ENCODE peak calls at places on chromosome 17, in four cellular contexts. One of them, this sample, is unnamed.

GRCh38 chr17:51666971-51667721 is 406.8 kb downstream of the UTP18 start:
- DNase-seq in nephron progenitor cell: no peak
- DNase-seq in GM06990: no peak
- DNase-seq in mucosa of descending colon: no peak
- DNase-seq in this sample: no peak

GRCh38 chr17:7644768-7645167 is 6.0 kb upstream of the ATP1B2 start:
- DNase-seq in nephron progenitor cell: no peak
- DNase-seq in GM06990: no peak
- DNase-seq in mucosa of descending colon: no peak
- DNase-seq in this sample: no peak

GRCh38 chr17:6456914-6457687 is 12.8 kb downstream of the PIMREG start:
- DNase-seq in nephron progenitor cell: no peak
- DNase-seq in GM06990: no peak
- DNase-seq in mucosa of descending colon: peak; percentile 65
- DNase-seq in this sample: peak; percentile 38

GRCh38 chr17:83174859-83175550 is 95.6 kb downstream of the METRNL start:
- DNase-seq in nephron progenitor cell: peak; percentile 1
- DNase-seq in GM06990: peak; percentile 60
- DNase-seq in mucosa of descending colon: no peak
- DNase-seq in this sample: no peak

GRCh38 chr17:67784364-67785121 is 40.8 kb upstream of the BPTF start:
- DNase-seq in nephron progenitor cell: no peak
- DNase-seq in GM06990: no peak
- DNase-seq in mucosa of descending colon: no peak
- DNase-seq in this sample: no peak

GRCh38 chr17:77445030-77445907 is 304.5 kb downstream of the SEC14L1 start:
- DNase-seq in nephron progenitor cell: no peak
- DNase-seq in GM06990: peak; percentile 82
- DNase-seq in mucosa of descending colon: peak; percentile 75
- DNase-seq in this sample: no peak

GRCh38 chr17:59941131-59941530 is 23.4 kb downstream of the RNFT1 start:
- DNase-seq in nephron progenitor cell: no peak
- DNase-seq in GM06990: no peak
- DNase-seq in mucosa of descending colon: no peak
- DNase-seq in this sample: no peak

GRCh38 chr17:55177159-55177913 is 87.4 kb upstream of the HLF start:
- DNase-seq in nephron progenitor cell: no peak
- DNase-seq in GM06990: no peak
- DNase-seq in mucosa of descending colon: no peak
- DNase-seq in this sample: no peak

GRCh38 chr17:82780195-82780594 is 28.3 kb downstream of the TBCD start:
- DNase-seq in nephron progenitor cell: no peak
- DNase-seq in GM06990: no peak
- DNase-seq in mucosa of descending colon: no peak
- DNase-seq in this sample: no peak

GRCh38 chr17:62724398-62725146 is 83.5 kb downstream of the MARCHF10 start:
- DNase-seq in nephron progenitor cell: no peak
- DNase-seq in GM06990: peak; percentile 82
- DNase-seq in mucosa of descending colon: peak; percentile 36
- DNase-seq in this sample: no peak

GRCh38 chr17:77314601-77315000 is 173.8 kb downstream of the SEC14L1 start:
- DNase-seq in nephron progenitor cell: no peak
- DNase-seq in GM06990: no peak
- DNase-seq in mucosa of descending colon: peak; percentile 36
- DNase-seq in this sample: peak; percentile 49

GRCh38 chr17:2030779-2031163 is 818 bp downstream of the DPH1 start:
- DNase-seq in nephron progenitor cell: peak; percentile 62
- DNase-seq in GM06990: peak; percentile 78
- DNase-seq in mucosa of descending colon: no peak
- DNase-seq in this sample: no peak

GRCh38 chr17:60916043-60916442 is 238.4 kb downstream of the BCAS3 start:
- DNase-seq in nephron progenitor cell: no peak
- DNase-seq in GM06990: no peak
- DNase-seq in mucosa of descending colon: no peak
- DNase-seq in this sample: no peak

GRCh38 chr17:44222112-44222869 is 2.8 kb upstream of the UBTF start:
- DNase-seq in nephron progenitor cell: peak; percentile 65
- DNase-seq in GM06990: peak; percentile 66
- DNase-seq in mucosa of descending colon: peak; percentile 84
- DNase-seq in this sample: peak; percentile 90

GRCh38 chr17:57806083-57806830 is 43.6 kb downstream of the MRPS23 start:
- DNase-seq in nephron progenitor cell: no peak
- DNase-seq in GM06990: no peak
- DNase-seq in mucosa of descending colon: no peak
- DNase-seq in this sample: no peak

GRCh38 chr17:78915872-78916632 is 9.1 kb downstream of the TIMP2 start:
- DNase-seq in nephron progenitor cell: no peak
- DNase-seq in GM06990: no peak
- DNase-seq in mucosa of descending colon: peak; percentile 53
- DNase-seq in this sample: peak; percentile 75

GRCh38 chr17:79369532-79369931 is 241.3 kb downstream of the RBFOX3 start:
- DNase-seq in nephron progenitor cell: no peak
- DNase-seq in GM06990: no peak
- DNase-seq in mucosa of descending colon: no peak
- DNase-seq in this sample: no peak

This sample was measured in upper lobe of right lung.